ENCODE peak calls at places on chromosomes 4 and X, in four cellular contexts. G is heart right ventricle, I is adrenal gland, U is body of pancreas. X is an unnamed sample.
A peak's percentile ranks its signal among the peaks of the same experiment; 100 is the strongest.

GRCh38 chr4:848803-849477 is 23.0 kb upstream of the CPLX1 start:
- DNase-seq in G (no peak), I (no peak), U (no peak), X (no peak)

GRCh38 chr4:154304679-154305078 is 186.9 kb downstream of the DCHS2 start:
- DNase-seq in G (no peak), I (no peak), U (no peak), X (no peak)

GRCh38 chrX:149267878-149268813 is 237.0 kb downstream of the IDS start:
- DNase-seq in G (no peak), I (no peak), U (no peak), X (no peak)

GRCh38 chr4:118823471-118823870 is 12.5 kb downstream of the SEC24D start:
- DNase-seq in G (no peak), I (no peak), U (peak; percentile 78), X (no peak)

GRCh38 chr4:138111462-138112000 is 130.6 kb downstream of the SLC7A11 start:
- DNase-seq in G (no peak), I (no peak), U (no peak), X (no peak)

GRCh38 chr4:156503119-156503518 is 468.5 kb downstream of the PDGFC start:
- DNase-seq in G (no peak), I (no peak), U (no peak), X (no peak)

GRCh38 chr4:84916233-84916632 is 50.3 kb downstream of the WDFY3 start:
- DNase-seq in G (no peak), I (no peak), U (no peak), X (no peak)

GRCh38 chr4:99201687-99202086 is 17.4 kb downstream of the ADH6 start:
- DNase-seq in G (no peak), I (no peak), U (no peak), X (no peak)

GRCh38 chr4:3771167-3771809 is 5.1 kb downstream of the ADRA2C start:
- DNase-seq in G (no peak), I (no peak), U (no peak), X (no peak)

GRCh38 chr4:69984030-69984443 is 11.7 kb upstream of the STATH start:
- DNase-seq in G (no peak), I (no peak), U (peak; percentile 31), X (no peak)

GRCh38 chrX:20061869-20062254 is 54.8 kb downstream of the MAP7D2 start:
- DNase-seq in G (no peak), I (no peak), U (no peak), X (no peak)

GRCh38 chr4:185903205-185903604 is 91.2 kb upstream of the SORBS2 start:
- DNase-seq in G (no peak), I (no peak), U (no peak), X (no peak)

GRCh38 chrX:129833153-129834004 is 10.3 kb downstream of the ZDHHC9 start:
- DNase-seq in G (no peak), I (no peak), U (no peak), X (no peak)

GRCh38 chr4:159174645-159175147 is 71.8 kb downstream of the RAPGEF2 start:
- DNase-seq in G (no peak), I (no peak), U (no peak), X (no peak)

GRCh38 chr4:128385683-128386304 is 98.2 kb upstream of the PGRMC2 start:
- DNase-seq in G (no peak), I (no peak), U (no peak), X (no peak)

GRCh38 chr4:78954048-78954666 is 14.9 kb upstream of the PAQR3 start:
- DNase-seq in G (no peak), I (no peak), U (no peak), X (no peak)

GRCh38 chr4:36737691-36738090 is 456.3 kb downstream of the DTHD1 start:
- DNase-seq in G (no peak), I (no peak), U (no peak), X (no peak)

GRCh38 chrX:48648299-48648698 is 35.3 kb upstream of the WAS start:
- DNase-seq in G (peak; percentile 10), I (peak; percentile 82), U (peak; percentile 10), X (peak; percentile 11)

GRCh38 chrX:43813898-43814297 is 68.4 kb downstream of the MAOB start:
- DNase-seq in G (no peak), I (peak; percentile 54), U (no peak), X (no peak)

GRCh38 chrX:146863566-146863965 is 49.0 kb upstream of the CXorf51A start:
- DNase-seq in G (no peak), I (no peak), U (no peak), X (no peak)

GRCh38 chr4:158630893-158631292 is 40.8 kb downstream of the C4orf46 start:
- DNase-seq in G (no peak), I (no peak), U (no peak), X (no peak)

GRCh38 chr4:159443975-159444374 is 341.1 kb downstream of the RAPGEF2 start:
- DNase-seq in G (no peak), I (no peak), U (no peak), X (no peak)

GRCh38 chr4:138263438-138263837 is 21.3 kb upstream of the SLC7A11 start:
- DNase-seq in G (no peak), I (no peak), U (no peak), X (no peak)

GRCh38 chr4:1385373-1386340 is 20.6 kb downstream of the NKX1-1 start:
- DNase-seq in G (peak; percentile 6), I (no peak), U (peak; percentile 6), X (peak; percentile 9)

GRCh38 chrX:10078266-10078665 is 78.5 kb upstream of the CLCN4 start:
- DNase-seq in G (no peak), I (no peak), U (no peak), X (no peak)

GRCh38 chr4:174874898-174875297 is 43.3 kb upstream of the ADAM29 start:
- DNase-seq in G (no peak), I (no peak), U (no peak), X (no peak)

GRCh38 chr4:174870311-174870710 is 41.3 kb upstream of the GLRA3 start:
- DNase-seq in G (no peak), I (no peak), U (no peak), X (no peak)

GRCh38 chr4:174869334-174869733 is 40.3 kb upstream of the GLRA3 start:
- DNase-seq in G (no peak), I (no peak), U (no peak), X (no peak)

GRCh38 chr4:174871407-174871806 is 42.4 kb upstream of the GLRA3 start:
- DNase-seq in G (no peak), I (no peak), U (no peak), X (no peak)

GRCh38 chr4:174873931-174874330 is 44.2 kb upstream of the ADAM29 start:
- DNase-seq in G (no peak), I (no peak), U (no peak), X (no peak)
- TF ChIP-seq CTCF in G (no peak), I (no peak), U (no peak), X (no peak)

GRCh38 chr4:80073362-80074008 is 456 bp upstream of the ANTXR2 start:
- DNase-seq in G (no peak), I (no peak), U (no peak), X (no peak)

GRCh38 chr4:80069837-80070788 is 2.9 kb downstream of the ANTXR2 start:
- DNase-seq in G (no peak), I (no peak), U (no peak), X (no peak)

GRCh38 chr4:80070880-80071620 is 2.0 kb downstream of the ANTXR2 start:
- DNase-seq in G (no peak), I (no peak), U (no peak), X (no peak)

GRCh38 chr4:80072607-80073361 is at the start of gene ANTXR2:
- DNase-seq in G (peak; percentile 94), I (peak; percentile 96), U (peak; percentile 81), X (peak; percentile 94)

DNA sequence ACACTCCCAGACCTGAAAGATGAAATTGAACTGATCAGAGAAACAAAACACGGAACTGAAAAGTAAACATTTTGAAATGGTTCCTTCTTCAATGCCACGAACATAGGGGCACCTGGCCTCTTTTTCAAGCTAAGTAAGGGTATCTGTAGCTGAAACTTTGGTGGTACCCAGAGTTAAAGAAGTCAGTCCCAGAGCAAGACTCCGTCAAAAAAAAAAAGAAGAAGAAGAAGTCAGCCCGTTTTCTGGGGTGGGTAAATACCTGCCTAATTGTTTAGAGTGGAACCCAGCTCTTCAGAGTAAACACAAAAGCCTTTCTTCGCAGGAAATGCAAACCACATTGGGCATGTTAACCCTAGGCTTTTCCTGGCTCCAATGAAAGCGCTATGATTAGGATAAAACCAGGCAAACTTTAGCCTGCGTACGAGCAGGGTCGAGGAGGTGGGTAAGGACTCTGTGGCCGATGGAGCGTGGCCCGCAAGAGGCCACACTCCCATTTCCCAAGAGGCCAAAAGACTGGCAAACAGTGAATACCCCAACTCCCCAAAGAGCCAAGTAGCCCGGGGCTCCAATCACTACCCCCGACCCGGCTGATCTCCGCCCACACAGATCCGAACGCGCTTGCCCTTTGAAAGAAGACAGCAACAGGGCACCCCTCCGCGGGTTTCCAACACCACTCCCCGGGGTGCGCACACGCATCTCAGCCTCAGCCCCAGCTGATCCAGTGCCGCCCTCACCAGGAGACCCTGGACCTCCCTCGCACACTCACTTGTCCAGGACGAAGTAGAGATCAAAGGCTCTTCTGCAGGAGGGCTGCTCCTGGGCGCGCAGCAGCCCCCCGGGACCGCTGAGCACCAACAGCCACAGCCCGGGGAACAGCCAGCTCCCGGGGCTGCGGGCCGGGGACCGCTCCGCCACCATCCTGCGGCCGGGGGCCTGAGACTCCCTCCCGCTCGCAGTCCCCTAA is 1.1 kb downstream of the ANTXR2 start:
- DNase-seq in G (peak; percentile 55), I (peak; percentile 74), U (peak; percentile 26), X (peak; percentile 47)
- H3K27ac ChIP-seq in G (peak overlapping the region; percentile 92), I (peak overlapping the region; percentile 96), U (peak overlapping the region; percentile 83), X (peak overlapping the region; percentile 97)

GRCh38 chr4:76989391-76990061 is 40.0 kb downstream of the SEPTIN11 start:
- DNase-seq in G (no peak), I (no peak), U (no peak), X (no peak)
- H3K4me3 ChIP-seq in G (no peak overlapping the region), I (no peak overlapping the region), U (no peak overlapping the region), X (no peak overlapping the region)

GRCh38 chr4:73867783-73868182 is 1.4 kb upstream of the CXCL1 start:
- DNase-seq in G (no peak), I (no peak), U (no peak), X (no peak)
- TF ChIP-seq CTCF in G (no peak), I (no peak), U (no peak), X (no peak)

DNA sequence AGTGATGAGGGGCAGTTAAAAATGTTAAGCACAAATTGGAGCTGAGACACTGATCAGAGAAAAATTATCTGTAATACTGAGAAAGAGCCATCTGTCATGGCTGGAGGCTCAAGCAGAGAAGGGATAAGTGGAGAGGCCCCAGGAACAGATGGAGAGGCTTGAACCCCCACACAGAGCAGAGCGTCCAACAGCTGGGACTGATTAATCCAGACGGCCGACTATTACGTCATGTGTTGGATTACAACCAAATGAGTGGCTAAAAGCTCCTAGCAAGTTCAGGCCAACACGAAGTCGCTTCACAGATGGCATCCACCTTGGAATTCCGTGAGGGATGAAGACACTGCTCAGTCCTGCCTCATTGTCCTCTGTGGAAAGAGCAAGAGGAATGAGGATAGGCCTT is 57.7 kb upstream of the ATXN3L start:
- DNase-seq in G (no peak), I (no peak), U (no peak), X (no peak)
- H3K27ac ChIP-seq in G (no peak overlapping the region), I (no peak overlapping the region), U (no peak overlapping the region), X (peak overlapping the region; percentile 67)